ENCODE peak calls at places on chromosomes 6 and 20, in seven cellular contexts. K is lung, C is psoas muscle, A is body of pancreas, G is uterus, Q is Panc1, O is astrocyte of the cerebellum. Y is an unnamed sample.
A peak's percentile ranks its signal among the peaks of the same experiment; 100 is the strongest.

GRCh38 chr6:104809116-104809515 is 50.6 kb downstream of the HACE1 start:
- DNase-seq in A (no peak), Q (no peak), O (no peak), G (no peak), K (no peak), C (no peak), Y (no peak)

GRCh38 chr6:67210450-67210849 is 1424.6 kb upstream of the ADGRB3 start:
- DNase-seq in O (peak; percentile 28), A (no peak), Q (no peak), G (no peak), C (no peak), K (no peak), Y (no peak)

GRCh38 chr20:1277529-1278322 is 11.6 kb downstream of the SNPH start:
- DNase-seq in G (no peak), A (no peak), C (no peak), Q (no peak), O (no peak), K (no peak), Y (no peak)

GRCh38 chr6:105510746-105511145 is 107.9 kb upstream of the PREP start:
- DNase-seq in K (no peak), Q (no peak), A (no peak), O (no peak), C (no peak), G (no peak), Y (no peak)

GRCh38 chr6:118768904-118769325 is 117.5 kb upstream of the CEP85L start:
- DNase-seq in A (no peak), K (no peak), G (no peak), C (no peak), Q (no peak), O (no peak), Y (no peak)

GRCh38 chr6:41073203-41073967 is 611 bp downstream of the NFYA start:
- DNase-seq in G (peak; percentile 87), O (peak; percentile 50), C (peak; percentile 93), A (peak; percentile 93), K (peak; percentile 87), Q (no peak), Y (peak; percentile 88)

GRCh38 chr20:1296922-1297321 is 30.8 kb downstream of the SNPH start:
- DNase-seq in A (no peak), K (no peak), O (no peak), G (no peak), Q (no peak), C (no peak), Y (no peak)

GRCh38 chr6:148565931-148566663 is 180.7 kb upstream of the UST start:
- DNase-seq in C (no peak), G (no peak), A (no peak), K (no peak), O (peak; percentile 53), Q (no peak), Y (no peak)

GRCh38 chr6:160348209-160348551 is at the start of gene SLC22A3:
- DNase-seq in C (peak; percentile 74), K (no peak), Q (no peak), G (no peak), A (peak; percentile 52), O (no peak), Y (peak; percentile 74)

GRCh38 chr6:160344281-160344680 is 3.9 kb upstream of the SLC22A3 start:
- DNase-seq in Q (no peak), G (no peak), K (no peak), C (no peak), A (no peak), O (no peak), Y (no peak)

GRCh38 chr6:160347259-160348208 is 644 bp upstream of the SLC22A3 start:
- DNase-seq in C (peak; percentile 59), O (no peak), K (no peak), Q (no peak), G (no peak), A (no peak), Y (no peak)

GRCh38 chr6:160349837-160350236 is 1.7 kb downstream of the SLC22A3 start:
- DNase-seq in Q (no peak), O (no peak), K (no peak), C (no peak), A (no peak), G (no peak), Y (no peak)

DNA sequence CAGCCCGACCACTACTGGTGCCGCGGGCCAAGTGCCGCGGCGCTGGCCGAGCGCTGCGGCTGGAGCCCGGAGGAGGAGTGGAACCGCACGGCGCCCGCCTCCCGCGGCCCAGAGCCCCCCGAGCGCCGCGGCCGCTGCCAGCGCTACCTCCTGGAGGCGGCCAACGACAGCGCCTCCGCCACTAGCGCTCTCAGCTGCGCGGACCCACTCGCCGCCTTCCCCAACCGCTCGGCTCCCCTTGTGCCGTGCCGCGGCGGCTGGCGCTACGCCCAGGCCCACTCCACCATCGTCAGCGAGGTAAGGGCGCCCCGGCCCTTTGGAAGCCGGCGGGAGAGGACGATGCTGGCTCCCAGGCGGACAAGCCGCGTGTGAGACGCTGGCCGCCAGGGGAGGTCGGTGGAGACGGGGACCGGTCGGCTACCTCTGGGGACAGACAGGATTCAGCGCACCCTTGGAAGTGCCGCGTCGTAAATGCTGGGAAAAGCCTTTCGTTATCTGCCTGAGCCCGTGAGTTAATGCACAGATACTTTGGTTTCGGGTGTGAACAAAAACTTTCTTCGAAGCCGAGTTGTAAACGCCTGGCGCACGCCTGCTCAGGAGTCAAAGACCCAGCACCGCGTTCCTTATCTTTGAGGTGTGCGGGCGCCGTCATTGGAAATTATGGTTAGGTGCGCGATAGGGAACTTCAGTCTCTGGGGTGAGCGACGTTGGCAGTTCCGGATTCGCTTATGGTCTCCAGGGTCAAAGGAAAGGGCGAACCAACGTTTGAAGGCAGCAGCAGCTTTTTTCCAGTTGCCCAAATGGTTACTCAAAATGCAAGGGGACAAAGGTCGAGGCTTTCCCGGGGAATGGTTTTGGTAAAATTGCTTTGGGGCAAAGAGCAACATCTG is 619 bp downstream of the SLC22A3 start:
- DNase-seq in G (no peak), Q (no peak), A (peak; percentile 29), C (peak; percentile 69), O (peak; percentile 6), K (peak; percentile 54), Y (peak; percentile 55)
- TF ChIP-seq CTCF in G (peak; percentile 20), Q (no peak), A (peak; percentile 26), C (peak; percentile 27), O (no peak), K (no peak), Y (no peak)

GRCh38 chr6:112270756-112271155 is 16.4 kb upstream of the LAMA4 start:
- DNase-seq in A (no peak), K (no peak), Q (no peak), C (no peak), O (no peak), G (no peak), Y (no peak)

GRCh38 chr6:112269979-112270378 is 15.6 kb upstream of the LAMA4 start:
- DNase-seq in G (no peak), K (no peak), A (no peak), C (no peak), O (no peak), Q (no peak), Y (no peak)

GRCh38 chr6:112268628-112269027 is 14.3 kb upstream of the LAMA4 start:
- DNase-seq in K (no peak), Q (no peak), C (no peak), G (no peak), O (no peak), A (no peak), Y (no peak)

GRCh38 chr6:112268011-112268410 is 13.6 kb upstream of the LAMA4 start:
- DNase-seq in G (no peak), A (no peak), C (no peak), K (no peak), Q (no peak), O (no peak), Y (no peak)

DNA sequence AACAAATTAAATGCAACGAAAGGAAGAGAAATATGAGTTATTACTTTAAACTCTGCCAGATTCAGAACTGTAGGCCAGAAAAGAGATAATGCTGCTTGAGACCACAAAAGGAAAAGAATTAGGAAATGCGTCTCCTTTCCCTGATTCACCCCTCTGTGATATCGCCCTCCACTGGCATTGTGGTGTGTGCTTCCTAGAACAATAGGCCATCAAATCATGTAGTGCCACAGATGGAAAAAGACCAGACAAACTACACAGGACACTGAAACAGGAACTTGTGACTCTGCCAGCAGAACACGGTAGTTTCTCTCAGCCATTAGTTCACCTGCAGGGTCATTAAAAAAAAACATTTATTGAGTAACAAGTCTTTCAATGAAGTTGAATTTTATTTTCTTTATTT is 14.8 kb upstream of the LAMA4 start:
- DNase-seq in C (no peak), K (no peak), A (no peak), G (peak; percentile 67), O (no peak), Q (no peak), Y (no peak)
- TF ChIP-seq CTCF in C (peak; percentile 8), K (no peak), A (no peak), G (peak; percentile 53), O (peak; percentile 13), Q (peak; percentile 67), Y (no peak)

GRCh38 chr20:5612476-5613291 is 137.5 kb upstream of the SHLD1 start:
- DNase-seq in C (no peak), Q (no peak), K (no peak), A (no peak), G (no peak), O (peak; percentile 29), Y (no peak)

GRCh38 chr20:5606347-5606746 is 143.9 kb upstream of the SHLD1 start:
- DNase-seq in G (no peak), C (no peak), Q (no peak), K (no peak), A (no peak), O (no peak), Y (no peak)

GRCh38 chr20:5614506-5614905 is 135.7 kb upstream of the SHLD1 start:
- DNase-seq in K (no peak), G (no peak), C (no peak), O (no peak), A (no peak), Q (no peak), Y (no peak)

GRCh38 chr20:5608104-5608447 is 142.1 kb upstream of the SHLD1 start:
- DNase-seq in O (no peak), K (no peak), Q (no peak), A (no peak), C (no peak), G (no peak), Y (no peak)

DNA sequence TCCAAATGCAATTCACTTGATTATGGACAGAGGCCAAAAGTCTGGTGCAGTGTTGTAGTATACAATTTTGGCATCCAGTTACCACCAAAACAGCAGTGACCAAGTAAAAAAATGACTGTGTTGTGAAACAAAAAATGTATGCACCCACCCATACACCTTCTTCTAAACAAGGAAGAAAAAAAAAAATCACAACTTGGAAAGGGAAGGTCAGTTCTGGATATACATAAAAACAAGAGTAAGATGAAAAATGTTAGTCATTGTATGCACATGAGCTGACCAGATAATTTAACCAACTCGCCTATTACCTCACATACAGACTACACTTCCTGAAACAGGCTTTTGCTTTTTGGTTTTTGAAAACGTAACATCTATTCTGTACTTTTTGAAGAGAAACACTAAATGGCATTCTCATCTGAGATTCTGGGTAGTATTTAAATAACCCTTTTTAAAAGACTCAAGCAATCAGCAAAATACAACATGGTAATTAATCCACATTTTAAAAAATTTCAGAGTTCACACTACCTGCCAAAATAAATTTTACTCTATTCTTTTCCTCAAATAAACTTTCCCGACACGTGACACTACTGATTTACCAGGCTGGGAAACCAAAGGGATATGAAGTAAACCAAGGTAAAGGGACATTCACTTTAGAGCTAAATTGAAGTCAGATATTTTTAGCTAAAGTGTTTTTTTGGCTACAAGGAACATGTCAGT is 141.6 kb upstream of the SHLD1 start:
- DNase-seq in C (no peak), G (no peak), O (peak; percentile 8), K (no peak), A (no peak), Q (no peak), Y (no peak)
- TF ChIP-seq CTCF in C (no peak), G (no peak), O (no peak), K (no peak), A (no peak), Q (no peak), Y (no peak)

GRCh38 chr6:168368063-168368835 is 48.7 kb upstream of the DACT2 start:
- DNase-seq in C (no peak), O (no peak), Q (no peak), K (no peak), G (no peak), A (no peak), Y (no peak)
- TF ChIP-seq CTCF in C (no peak), O (no peak), Q (no peak), K (no peak), G (no peak), A (no peak), Y (no peak)

Y was measured in nephron progenitor cell.